ENCODE peak calls at places on chromosomes 16 and 17, in seven cellular contexts. Y is uterus; M is tibial nerve; O is colonic mucosa; Q is effector memory CD4-positive, alpha-beta T cell; W is GM23248; L is cardiac muscle cell. C is an unnamed sample.

GRCh38 chr17:42918902-42919521 is 18.4 kb downstream of the G6PC1 start:
- DNase-seq in Y (no peak), M (no peak), O (no peak), Q (no peak), W (no peak), L (no peak), C (no peak)

GRCh38 chr16:50846511-50846910 is 104.6 kb downstream of the CYLD start:
- DNase-seq in Y (no peak), M (no peak), O (no peak), Q (no peak), W (no peak), L (no peak), C (no peak)

GRCh38 chr16:56807011-56807675 is 57.9 kb upstream of the SLC12A3 start:
- DNase-seq in Y (no peak), M (no peak), O (no peak), Q (no peak), W (peak; percentile 53), L (no peak), C (no peak)

GRCh38 chr16:22968931-22969330 is 155.0 kb downstream of the HS3ST2 start:
- DNase-seq in Y (no peak), M (no peak), O (no peak), Q (no peak), W (no peak), L (no peak), C (no peak)

GRCh38 chr16:16029431-16030011 is 80.1 kb downstream of the ABCC1 start:
- DNase-seq in Y (no peak), M (no peak), O (no peak), Q (no peak), W (peak; percentile 35), L (no peak), C (no peak)

GRCh38 chr16:82248257-82248656 is 78.2 kb upstream of the MPHOSPH6 start:
- DNase-seq in Y (no peak), M (no peak), O (no peak), Q (no peak), W (no peak), L (no peak), C (no peak)

GRCh38 chr17:59893617-59894100 is 738 bp downstream of the RPS6KB1 start:
- DNase-seq in Y (no peak), M (no peak), O (peak; percentile 47), Q (peak; percentile 1), W (peak; percentile 62), L (peak; percentile 74), C (no peak)

GRCh38 chr17:42653179-42654124 is 5.6 kb upstream of the TUBG2 start:
- DNase-seq in Y (peak; percentile 82), M (peak; percentile 61), O (peak; percentile 54), Q (no peak), W (peak; percentile 87), L (no peak), C (peak; percentile 81)

GRCh38 chr16:17370233-17371013 is 100.3 kb downstream of the XYLT1 start:
- DNase-seq in Y (no peak), M (no peak), O (no peak), Q (no peak), W (peak; percentile 62), L (no peak), C (no peak)

GRCh38 chr16:4375717-4376116 is 4.1 kb downstream of the VASN start:
- DNase-seq in Y (peak; percentile 49), M (no peak), O (no peak), Q (no peak), W (peak; percentile 93), L (no peak), C (peak; percentile 34)

GRCh38 chr17:50487213-50488096 is 8.8 kb downstream of the RSAD1 start:
- DNase-seq in Y (no peak), M (no peak), O (no peak), Q (no peak), W (peak; percentile 73), L (no peak), C (peak; percentile 16)

GRCh38 chr17:60169921-60170817 is 20.4 kb downstream of the CA4 start:
- DNase-seq in Y (no peak), M (no peak), O (peak; percentile 89), Q (no peak), W (peak; percentile 47), L (no peak), C (peak; percentile 78)

GRCh38 chr16:81515281-81515680 is 70.7 kb downstream of the CMIP start:
- DNase-seq in Y (no peak), M (no peak), O (no peak), Q (no peak), W (no peak), L (no peak), C (no peak)

GRCh38 chr16:23353440-23353839 is 51.3 kb downstream of the SCNN1B start:
- DNase-seq in Y (no peak), M (no peak), O (no peak), Q (no peak), W (no peak), L (no peak), C (no peak)

GRCh38 chr16:47213761-47214440 is 70.2 kb upstream of the NETO2 start:
- DNase-seq in Y (no peak), M (no peak), O (no peak), Q (no peak), W (no peak), L (no peak), C (no peak)

GRCh38 chr16:58384437-58385055 is 7.7 kb upstream of the GINS3 start:
- DNase-seq in Y (no peak), M (no peak), O (no peak), Q (no peak), W (no peak), L (no peak), C (no peak)

GRCh38 chr16:22719945-22720344 is 94.0 kb upstream of the HS3ST2 start:
- DNase-seq in Y (no peak), M (no peak), O (no peak), Q (no peak), W (no peak), L (no peak), C (no peak)

GRCh38 chr16:46932802-46933201 is 40.7 kb downstream of the DNAJA2 start:
- DNase-seq in Y (no peak), M (no peak), O (no peak), Q (no peak), W (no peak), L (no peak), C (no peak)

GRCh38 chr16:80691111-80691761 is 113.2 kb downstream of the CDYL2 start:
- DNase-seq in Y (no peak), M (no peak), O (no peak), Q (no peak), W (peak; percentile 7), L (no peak), C (no peak)

GRCh38 chr16:19168173-19169080 is at the start of gene SYT17:
- DNase-seq in Y (no peak), M (no peak), O (peak; percentile 29), Q (no peak), W (peak; percentile 29), L (peak; percentile 35), C (peak; percentile 56)

GRCh38 chr16:88499836-88500251 is 46.8 kb downstream of the ZFPM1 start:
- DNase-seq in Y (no peak), M (no peak), O (no peak), Q (no peak), W (no peak), L (no peak), C (no peak)

GRCh38 chr17:66548659-66549311 is 246.4 kb downstream of the PRKCA start:
- DNase-seq in Y (no peak), M (no peak), O (no peak), Q (no peak), W (peak; percentile 34), L (no peak), C (no peak)

GRCh38 chr17:64496786-64497564 is at the start of gene POLG2:
- DNase-seq in Y (peak; percentile 88), M (peak; percentile 86), O (peak; percentile 96), Q (peak; percentile 94), W (peak; percentile 97), L (peak; percentile 96), C (peak; percentile 97)

DNA sequence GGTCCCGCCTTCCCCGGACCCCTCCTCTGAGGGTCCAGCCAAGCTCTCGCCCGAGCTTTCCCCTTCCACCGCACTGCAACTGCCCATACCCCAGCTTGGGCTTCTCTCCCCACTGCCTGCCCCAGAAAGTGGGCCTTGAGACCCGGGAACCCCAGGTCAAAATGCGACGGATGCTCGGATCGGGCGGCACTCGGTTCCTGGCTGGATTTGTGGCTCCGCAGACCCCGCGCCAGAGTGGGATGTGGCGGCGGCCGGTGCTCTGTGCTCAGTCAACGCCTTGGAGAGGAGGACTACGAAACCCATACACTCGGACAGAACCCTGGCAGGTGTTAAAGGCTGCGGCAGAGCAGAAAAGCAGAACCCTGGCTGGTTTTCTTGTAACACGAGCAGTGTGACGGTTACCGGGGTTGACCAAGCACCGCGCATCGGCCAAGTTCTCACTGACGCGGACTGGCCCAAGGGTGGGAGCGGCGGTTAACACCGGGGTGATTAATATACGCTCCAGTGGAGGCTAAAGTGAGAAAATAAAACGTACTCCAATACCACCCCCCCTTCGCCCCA is 885 bp upstream of the SLFN13 start:
- DNase-seq in Y (no peak), M (no peak), O (no peak), Q (no peak), W (peak; percentile 63), L (peak; percentile 40), C (peak; percentile 57)
- H3K27me3 ChIP-seq in Y (peaks cover 11% of the 10 kb centered on the region), M (peaks cover 12% of the 10 kb centered on the region), O (no peaks in the 10 kb centered on the region), Q (no peaks in the 10 kb centered on the region), W (peaks cover 46% of the 10 kb centered on the region), L (peaks cover 100% of the 10 kb centered on the region), C (peaks cover 30% of the 10 kb centered on the region)

DNA sequence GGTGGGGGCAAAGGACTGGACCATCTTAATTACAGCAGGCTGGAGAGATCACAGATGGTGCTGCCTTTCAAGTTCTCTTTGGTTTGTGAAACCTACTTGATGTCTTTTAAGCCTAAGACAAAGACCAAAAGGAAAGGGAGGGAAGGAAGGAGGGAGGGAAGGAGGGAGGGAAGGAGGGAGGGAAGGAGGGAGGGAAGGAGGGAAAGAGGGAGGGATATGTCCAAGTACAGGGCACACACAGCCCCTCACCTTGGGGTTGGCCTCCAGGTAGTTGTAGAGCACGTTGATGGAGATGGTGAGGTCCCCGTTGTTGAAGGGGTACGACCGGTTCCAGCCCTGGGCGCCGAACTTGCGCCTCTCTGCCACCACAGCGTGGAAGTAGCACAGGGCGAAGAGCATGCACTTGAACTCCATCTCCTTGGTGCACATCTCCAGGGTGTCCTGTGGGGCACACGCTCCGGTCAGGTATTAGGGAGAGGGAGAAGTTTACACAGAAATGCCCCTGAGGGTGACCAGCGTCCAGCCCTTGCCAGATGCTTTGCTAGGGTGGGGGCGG is 55.4 kb downstream of the PGS1 start:
- DNase-seq in Y (no peak), M (no peak), O (no peak), Q (no peak), W (no peak), L (no peak), C (no peak)
- H3K4me1 ChIP-seq in Y (no peaks in the 10 kb centered on the region), M (peaks cover 20% of the 10 kb centered on the region), O (no peaks in the 10 kb centered on the region), Q (no peaks in the 10 kb centered on the region), W (no peaks in the 10 kb centered on the region), L (no peaks in the 10 kb centered on the region), C (peaks cover 3% of the 10 kb centered on the region)

GRCh38 chr16:14300631-14301149 is 229.6 kb downstream of the MRTFB start:
- DNase-seq in Y (peak; percentile 77), M (peak; percentile 77), O (peak; percentile 62), Q (no peak), W (peak; percentile 96), L (peak; percentile 82), C (peak; percentile 77)
- H3K27me3 ChIP-seq in Y (no peaks in the 10 kb centered on the region), M (no peaks in the 10 kb centered on the region), O (peaks cover 7% of the 10 kb centered on the region), Q (no peaks in the 10 kb centered on the region), W (no peaks in the 10 kb centered on the region), L (no peaks in the 10 kb centered on the region), C (no peaks in the 10 kb centered on the region)

DNA sequence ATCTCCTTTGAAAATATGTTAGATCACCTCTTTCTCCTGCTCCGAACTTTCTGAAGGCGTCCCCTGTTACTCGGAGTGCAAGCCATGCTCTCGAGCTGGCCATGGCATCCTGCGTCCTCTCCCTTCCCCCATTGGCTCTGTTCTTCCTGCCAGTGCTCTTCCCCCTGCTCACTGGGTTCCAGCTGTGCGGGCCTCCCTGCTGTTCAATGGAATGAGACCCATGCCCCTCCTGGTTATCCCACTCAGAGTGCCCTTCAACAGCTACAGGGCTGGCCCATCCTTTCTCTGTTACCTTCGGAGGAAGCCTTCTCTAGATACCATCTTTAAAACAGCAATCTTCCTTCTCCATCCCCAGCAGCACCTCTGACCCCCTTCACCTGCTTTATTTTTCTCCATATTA is 504.3 kb downstream of the MAF start:
- DNase-seq in Y (no peak), M (no peak), O (no peak), Q (no peak), W (no peak), L (no peak), C (no peak)
- H3K4me1 ChIP-seq in Y (no peaks in the 10 kb centered on the region), M (peaks cover 16% of the 10 kb centered on the region), O (no peaks in the 10 kb centered on the region), Q (peaks cover 16% of the 10 kb centered on the region), W (no peaks in the 10 kb centered on the region), L (no peaks in the 10 kb centered on the region), C (peaks cover 48% of the 10 kb centered on the region)